ENCODE peak calls at places on chromosomes 11 and 22, in eight cellular contexts. K is epithelial cell of proximal tubule, E is cardiac fibroblast, D is epithelial cell of esophagus, S is body of pancreas, J is cardiac muscle cell, T is left ventricle myocardium inferior, R is adipocyte. V is an unnamed sample.

GRCh38 chr11:75078233-75078632 is 18.4 kb downstream of the OR2AT4 start:
- DNase-seq in K (peak), E (peak), D (no peak), S (no peak), J (no peak), T (no peak), R (no peak), V (no peak)

GRCh38 chr11:69135420-69136363 is 20.0 kb upstream of the SMIM38 start:
- DNase-seq in K (no peak), E (no peak), D (no peak), S (no peak), J (no peak), T (no peak), R (no peak), V (no peak)

GRCh38 chr11:45424781-45425180 is 138.6 kb upstream of the SYT13 start:
- DNase-seq in K (no peak), E (no peak), D (no peak), S (no peak), J (no peak), T (no peak), R (no peak), V (no peak)

GRCh38 chr11:68780829-68781228 is 29.5 kb upstream of the TESMIN start:
- DNase-seq in K (no peak), E (no peak), D (no peak), S (peak), J (peak), T (peak), R (no peak), V (no peak)

GRCh38 chr22:21791635-21792625 is 56.3 kb upstream of the YPEL1 start:
- DNase-seq in K (no peak), E (peak), D (peak), S (no peak), J (no peak), T (no peak), R (no peak), V (no peak)

GRCh38 chr22:43636086-43636485 is 176.0 kb downstream of the EFCAB6 start:
- DNase-seq in K (no peak), E (no peak), D (no peak), S (no peak), J (no peak), T (no peak), R (no peak), V (no peak)

GRCh38 chr11:1827095-1827797 is 7.5 kb upstream of the SYT8 start:
- DNase-seq in K (peak), E (peak), D (peak), S (peak), J (no peak), T (no peak), R (peak), V (no peak)

GRCh38 chr11:119652907-119653659 is 75.9 kb downstream of the NECTIN1 start:
- DNase-seq in K (no peak), E (no peak), D (no peak), S (no peak), J (no peak), T (no peak), R (no peak), V (no peak)

GRCh38 chr22:33757443-33758124 is 162.7 kb downstream of the LARGE1 start:
- DNase-seq in K (no peak), E (no peak), D (no peak), S (peak), J (no peak), T (no peak), R (no peak), V (no peak)

GRCh38 chr22:35746946-35747703 is 29.5 kb downstream of the APOL5 start:
- DNase-seq in K (no peak), E (peak), D (no peak), S (no peak), J (no peak), T (no peak), R (peak), V (no peak)

GRCh38 chr11:15707971-15708370 is 593.2 kb downstream of the INSC start:
- DNase-seq in K (peak), E (peak), D (peak), S (peak), J (no peak), T (peak), R (peak), V (no peak)

GRCh38 chr11:73977856-73978519 is 4.7 kb downstream of the UCP2 start:
- DNase-seq in K (no peak), E (no peak), D (no peak), S (no peak), J (no peak), T (no peak), R (no peak), V (no peak)

GRCh38 chr11:71336176-71336995 is 84.0 kb upstream of the SHANK2 start:
- DNase-seq in K (no peak), E (no peak), D (peak), S (no peak), J (no peak), T (no peak), R (no peak), V (no peak)

GRCh38 chr11:10855295-10855694 is 2.6 kb downstream of the ZBED5 start:
- DNase-seq in K (no peak), E (no peak), D (no peak), S (no peak), J (no peak), T (no peak), R (no peak), V (no peak)

GRCh38 chr11:32090774-32091370 is at the start of gene RCN1:
- DNase-seq in K (no peak), E (peak), D (peak), S (peak), J (peak), T (peak), R (peak), V (no peak)

GRCh38 chr11:126857860-126858808 is 142.4 kb downstream of the KIRREL3 start:
- DNase-seq in K (no peak), E (peak), D (peak), S (peak), J (no peak), T (no peak), R (no peak), V (no peak)

GRCh38 chr11:120068114-120068573 is 69.8 kb downstream of the TRIM29 start:
- DNase-seq in K (no peak), E (peak), D (peak), S (peak), J (no peak), T (no peak), R (no peak), V (no peak)

GRCh38 chr11:79661373-79661772 is 220.5 kb upstream of the TENM4 start:
- DNase-seq in K (no peak), E (no peak), D (peak), S (no peak), J (no peak), T (no peak), R (no peak), V (no peak)

GRCh38 chr22:25694167-25694907 is 47.7 kb upstream of the MYO18B start:
- DNase-seq in K (no peak), E (no peak), D (no peak), S (no peak), J (no peak), T (no peak), R (no peak), V (no peak)

GRCh38 chr11:71238285-71238875 is 14.0 kb downstream of the SHANK2 start:
- DNase-seq in K (no peak), E (no peak), D (no peak), S (no peak), J (no peak), T (no peak), R (no peak), V (no peak)

GRCh38 chr22:36253523-36254490 is 874 bp downstream of the APOL1 start:
- DNase-seq in K (no peak), E (peak), D (no peak), S (peak), J (no peak), T (no peak), R (peak), V (no peak)

GRCh38 chr11:2923446-2924375 is 5.5 kb downstream of the PHLDA2 start:
- DNase-seq in K (no peak), E (no peak), D (no peak), S (no peak), J (no peak), T (no peak), R (no peak), V (no peak)

GRCh38 chr11:2512431-2513407 is 67.9 kb downstream of the KCNQ1 start:
- DNase-seq in K (no peak), E (no peak), D (no peak), S (peak), J (no peak), T (peak), R (no peak), V (no peak)

GRCh38 chr11:89436071-89436470 is 55.1 kb downstream of the NOX4 start:
- DNase-seq in K (peak), E (peak), D (peak), S (no peak), J (peak), T (no peak), R (peak), V (no peak)

GRCh38 chr22:29914165-29914564 is 31.2 kb downstream of the MTMR3 start:
- DNase-seq in K (peak), E (peak), D (peak), S (no peak), J (no peak), T (no peak), R (peak), V (no peak)
- H3K4me3 ChIP-seq in K (no peak), E (no peak), D (no peak), S (no peak), J (no peak), T (no peak), R (peak), V (no peak)

GRCh38 chr11:60396382-60396781 is at the start of gene MS4A14:
- DNase-seq in K (no peak), E (no peak), D (no peak), S (no peak), J (no peak), T (no peak), R (no peak), V (no peak)
- H3K4me3 ChIP-seq in K (no peak), E (no peak), D (no peak), S (no peak), J (no peak), T (no peak), R (no peak), V (no peak)

GRCh38 chr11:129021295-129021694 is 78.6 kb upstream of the TP53AIP1 start:
- DNase-seq in K (no peak), E (peak), D (no peak), S (no peak), J (no peak), T (no peak), R (no peak), V (no peak)
- H3K4me3 ChIP-seq in K (no peak), E (no peak), D (peak), S (peak), J (no peak), T (no peak), R (no peak), V (no peak)

DNA sequence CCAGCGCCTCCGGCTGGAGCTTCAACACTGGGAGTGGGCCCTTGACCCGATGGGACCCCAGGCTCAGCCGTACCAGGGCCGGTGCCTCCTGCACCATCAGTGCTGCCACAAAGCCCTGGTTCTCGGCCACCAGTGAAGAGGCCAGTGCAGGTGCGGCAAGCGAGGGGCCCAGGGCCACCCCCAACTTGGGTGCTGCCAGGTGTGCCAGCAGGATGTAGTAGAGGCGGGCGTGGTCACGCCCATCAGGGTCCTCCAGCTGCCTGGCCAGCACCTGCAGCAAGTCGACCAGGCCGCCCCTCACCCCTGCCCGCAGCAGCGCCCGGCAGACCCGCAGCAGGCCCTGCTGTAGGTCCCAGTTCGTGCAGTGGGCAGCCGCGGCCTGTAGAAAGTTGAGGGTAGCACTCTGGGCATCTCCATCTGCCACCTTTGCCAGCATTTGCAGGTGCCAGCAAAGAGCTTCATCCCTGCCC is 2.3 kb downstream of the AP5B1 start:
- DNase-seq in K (no peak), E (no peak), D (no peak), S (no peak), J (no peak), T (no peak), R (no peak), V (no peak)
- H3K4me3 ChIP-seq in K (no peak), E (no peak), D (no peak), S (no peak), J (no peak), T (no peak), R (no peak), V (no peak)

DNA sequence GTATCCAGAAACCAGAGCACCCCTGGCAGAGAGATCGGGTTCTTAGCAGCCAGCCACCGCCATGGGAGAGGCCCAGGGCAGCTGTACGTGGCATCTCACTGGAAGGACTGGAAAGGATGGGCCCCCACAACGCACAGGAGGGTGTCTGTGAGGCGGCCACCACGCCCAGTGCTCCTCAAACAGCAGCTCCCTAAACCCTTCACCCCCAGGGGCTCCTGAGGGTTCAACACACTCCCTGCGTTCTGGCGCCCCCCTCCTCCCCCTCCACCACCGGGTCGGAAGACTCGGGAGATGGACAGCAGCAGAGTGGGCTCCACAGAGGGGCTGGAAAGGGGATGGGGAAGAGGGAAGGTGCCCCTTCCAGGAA is 1.1 kb downstream of the MAPK12 start:
- DNase-seq in K (no peak), E (no peak), D (no peak), S (no peak), J (no peak), T (no peak), R (peak), V (no peak)
- H3K4me3 ChIP-seq in K (peak), E (peak), D (peak), S (no peak), J (peak), T (peak), R (peak), V (no peak)

V was measured in naive thymus-derived CD4-positive, alpha-beta T cell.